ENCODE peak calls at places on chromosomes 3 and 15, in nine cellular contexts. One of them, this sample, is unnamed.

GRCh38 chr15:78914027-78914764 is 30.6 kb downstream of the CTSH start:
- DNase-seq in aorta: peak; percentile 90
- DNase-seq in stomach: peak; percentile 51
- DNase-seq in lung: no peak
- DNase-seq in GM23248: peak; percentile 66
- DNase-seq in upper lobe of right lung: no peak
- DNase-seq in RWPE2: peak; percentile 70
- DNase-seq in OCI-LY7: no peak
- DNase-seq in cardiac muscle cell: no peak
- DNase-seq in this sample: no peak

GRCh38 chr15:43225201-43225949 is 4.6 kb upstream of the EPB42 start:
- DNase-seq in aorta: no peak
- DNase-seq in stomach: no peak
- DNase-seq in lung: no peak
- DNase-seq in GM23248: peak; percentile 81
- DNase-seq in upper lobe of right lung: no peak
- DNase-seq in RWPE2: no peak
- DNase-seq in OCI-LY7: peak; percentile 60
- DNase-seq in cardiac muscle cell: peak; percentile 67
- DNase-seq in this sample: peak; percentile 11

GRCh38 chr15:61653110-61653509 is 407.1 kb downstream of the VPS13C start:
- DNase-seq in aorta: no peak
- DNase-seq in stomach: peak; percentile 27
- DNase-seq in lung: no peak
- DNase-seq in GM23248: no peak
- DNase-seq in upper lobe of right lung: no peak
- DNase-seq in RWPE2: no peak
- DNase-seq in OCI-LY7: no peak
- DNase-seq in cardiac muscle cell: no peak
- DNase-seq in this sample: no peak

GRCh38 chr15:74958320-74958907 is 1.8 kb upstream of the RPP25 start:
- DNase-seq in aorta: peak; percentile 85
- DNase-seq in stomach: peak; percentile 81
- DNase-seq in lung: peak; percentile 55
- DNase-seq in GM23248: peak; percentile 79
- DNase-seq in upper lobe of right lung: peak; percentile 82
- DNase-seq in RWPE2: peak; percentile 77
- DNase-seq in OCI-LY7: no peak
- DNase-seq in cardiac muscle cell: peak; percentile 40
- DNase-seq in this sample: no peak

GRCh38 chr3:147419731-147420360 is 10.7 kb downstream of the ZIC1 start:
- DNase-seq in aorta: no peak
- DNase-seq in stomach: no peak
- DNase-seq in lung: no peak
- DNase-seq in GM23248: no peak
- DNase-seq in upper lobe of right lung: no peak
- DNase-seq in RWPE2: no peak
- DNase-seq in OCI-LY7: no peak
- DNase-seq in cardiac muscle cell: no peak
- DNase-seq in this sample: no peak

GRCh38 chr3:182636646-182637045 is 156.7 kb upstream of the ATP11B start:
- DNase-seq in aorta: no peak
- DNase-seq in stomach: no peak
- DNase-seq in lung: no peak
- DNase-seq in GM23248: peak; percentile 4
- DNase-seq in upper lobe of right lung: no peak
- DNase-seq in RWPE2: no peak
- DNase-seq in OCI-LY7: no peak
- DNase-seq in cardiac muscle cell: no peak
- DNase-seq in this sample: no peak

GRCh38 chr3:101042996-101043686 is 49.9 kb upstream of the ABI3BP start:
- DNase-seq in aorta: no peak
- DNase-seq in stomach: no peak
- DNase-seq in lung: no peak
- DNase-seq in GM23248: peak; percentile 85
- DNase-seq in upper lobe of right lung: no peak
- DNase-seq in RWPE2: no peak
- DNase-seq in OCI-LY7: no peak
- DNase-seq in cardiac muscle cell: no peak
- DNase-seq in this sample: no peak

GRCh38 chr3:171058058-171058457 is 31.5 kb upstream of the SLC2A2 start:
- DNase-seq in aorta: no peak
- DNase-seq in stomach: no peak
- DNase-seq in lung: no peak
- DNase-seq in GM23248: peak; percentile 82
- DNase-seq in upper lobe of right lung: no peak
- DNase-seq in RWPE2: no peak
- DNase-seq in OCI-LY7: no peak
- DNase-seq in cardiac muscle cell: no peak
- DNase-seq in this sample: no peak

GRCh38 chr3:181729071-181729915 is 17.6 kb downstream of the SOX2 start:
- DNase-seq in aorta: no peak
- DNase-seq in stomach: no peak
- DNase-seq in lung: no peak
- DNase-seq in GM23248: no peak
- DNase-seq in upper lobe of right lung: no peak
- DNase-seq in RWPE2: no peak
- DNase-seq in OCI-LY7: no peak
- DNase-seq in cardiac muscle cell: no peak
- DNase-seq in this sample: no peak

GRCh38 chr3:64073362-64073761 is 50.1 kb upstream of the PSMD6 start:
- DNase-seq in aorta: no peak
- DNase-seq in stomach: no peak
- DNase-seq in lung: no peak
- DNase-seq in GM23248: no peak
- DNase-seq in upper lobe of right lung: no peak
- DNase-seq in RWPE2: no peak
- DNase-seq in OCI-LY7: no peak
- DNase-seq in cardiac muscle cell: no peak
- DNase-seq in this sample: no peak

GRCh38 chr3:172705166-172705565 is 5.7 kb downstream of the NCEH1 start:
- DNase-seq in aorta: no peak
- DNase-seq in stomach: no peak
- DNase-seq in lung: no peak
- DNase-seq in GM23248: no peak
- DNase-seq in upper lobe of right lung: no peak
- DNase-seq in RWPE2: no peak
- DNase-seq in OCI-LY7: no peak
- DNase-seq in cardiac muscle cell: no peak
- DNase-seq in this sample: no peak

GRCh38 chr15:85879334-85880163 is 84.8 kb upstream of the KLHL25 start:
- DNase-seq in aorta: no peak
- DNase-seq in stomach: no peak
- DNase-seq in lung: no peak
- DNase-seq in GM23248: peak; percentile 46
- DNase-seq in upper lobe of right lung: no peak
- DNase-seq in RWPE2: no peak
- DNase-seq in OCI-LY7: no peak
- DNase-seq in cardiac muscle cell: no peak
- DNase-seq in this sample: no peak

GRCh38 chr3:58526124-58526957 is 10.6 kb downstream of the ACOX2 start:
- DNase-seq in aorta: no peak
- DNase-seq in stomach: no peak
- DNase-seq in lung: peak; percentile 54
- DNase-seq in GM23248: peak; percentile 97
- DNase-seq in upper lobe of right lung: no peak
- DNase-seq in RWPE2: no peak
- DNase-seq in OCI-LY7: no peak
- DNase-seq in cardiac muscle cell: no peak
- DNase-seq in this sample: peak; percentile 72

GRCh38 chr3:149703474-149703873 is 45.6 kb upstream of the WWTR1 start:
- DNase-seq in aorta: no peak
- DNase-seq in stomach: no peak
- DNase-seq in lung: no peak
- DNase-seq in GM23248: peak; percentile 82
- DNase-seq in upper lobe of right lung: no peak
- DNase-seq in RWPE2: no peak
- DNase-seq in OCI-LY7: no peak
- DNase-seq in cardiac muscle cell: no peak
- DNase-seq in this sample: no peak

GRCh38 chr3:45132568-45133211 is 13.5 kb downstream of the CDCP1 start:
- DNase-seq in aorta: no peak
- DNase-seq in stomach: no peak
- DNase-seq in lung: no peak
- DNase-seq in GM23248: no peak
- DNase-seq in upper lobe of right lung: no peak
- DNase-seq in RWPE2: no peak
- DNase-seq in OCI-LY7: no peak
- DNase-seq in cardiac muscle cell: no peak
- DNase-seq in this sample: no peak

GRCh38 chr3:45134758-45135521 is 11.2 kb downstream of the CDCP1 start:
- DNase-seq in aorta: no peak
- DNase-seq in stomach: no peak
- DNase-seq in lung: no peak
- DNase-seq in GM23248: peak; percentile 63
- DNase-seq in upper lobe of right lung: no peak
- DNase-seq in RWPE2: no peak
- DNase-seq in OCI-LY7: no peak
- DNase-seq in cardiac muscle cell: no peak
- DNase-seq in this sample: no peak

GRCh38 chr3:45127130-45127822 is 18.9 kb downstream of the CDCP1 start:
- DNase-seq in aorta: no peak
- DNase-seq in stomach: no peak
- DNase-seq in lung: no peak
- DNase-seq in GM23248: no peak
- DNase-seq in upper lobe of right lung: no peak
- DNase-seq in RWPE2: no peak
- DNase-seq in OCI-LY7: no peak
- DNase-seq in cardiac muscle cell: no peak
- DNase-seq in this sample: no peak

GRCh38 chr3:45130476-45130875 is 15.7 kb downstream of the CDCP1 start:
- DNase-seq in aorta: no peak
- DNase-seq in stomach: no peak
- DNase-seq in lung: no peak
- DNase-seq in GM23248: no peak
- DNase-seq in upper lobe of right lung: no peak
- DNase-seq in RWPE2: no peak
- DNase-seq in OCI-LY7: no peak
- DNase-seq in cardiac muscle cell: no peak
- DNase-seq in this sample: no peak

GRCh38 chr3:45131201-45131600 is 15.0 kb downstream of the CDCP1 start:
- DNase-seq in aorta: no peak
- DNase-seq in stomach: no peak
- DNase-seq in lung: no peak
- DNase-seq in GM23248: no peak
- DNase-seq in upper lobe of right lung: no peak
- DNase-seq in RWPE2: no peak
- DNase-seq in OCI-LY7: no peak
- DNase-seq in cardiac muscle cell: no peak
- DNase-seq in this sample: no peak
- H3K27ac ChIP-seq in aorta: no peak overlapping the region
- H3K27ac ChIP-seq in stomach: no peak overlapping the region
- H3K27ac ChIP-seq in lung: no peak overlapping the region
- H3K27ac ChIP-seq in GM23248: no peak overlapping the region
- H3K27ac ChIP-seq in upper lobe of right lung: no peak overlapping the region
- H3K27ac ChIP-seq in RWPE2: peak overlapping the region; percentile 100
- H3K27ac ChIP-seq in OCI-LY7: no peak overlapping the region
- H3K27ac ChIP-seq in cardiac muscle cell: no peak overlapping the region
- H3K27ac ChIP-seq in this sample: no peak overlapping the region

GRCh38 chr3:177300842-177301241 is 103.6 kb upstream of the TBL1XR1 start:
- DNase-seq in aorta: no peak
- DNase-seq in stomach: no peak
- DNase-seq in lung: no peak
- DNase-seq in GM23248: no peak
- DNase-seq in upper lobe of right lung: no peak
- DNase-seq in RWPE2: no peak
- DNase-seq in OCI-LY7: no peak
- DNase-seq in cardiac muscle cell: no peak
- DNase-seq in this sample: no peak
- H3K27ac ChIP-seq in aorta: no peak overlapping the region
- H3K27ac ChIP-seq in stomach: peak overlapping the region; percentile 77
- H3K27ac ChIP-seq in lung: peak overlapping the region; percentile 5
- H3K27ac ChIP-seq in GM23248: no peak overlapping the region
- H3K27ac ChIP-seq in upper lobe of right lung: no peak overlapping the region
- H3K27ac ChIP-seq in RWPE2: no peak overlapping the region
- H3K27ac ChIP-seq in OCI-LY7: no peak overlapping the region
- H3K27ac ChIP-seq in cardiac muscle cell: no peak overlapping the region
- H3K27ac ChIP-seq in this sample: no peak overlapping the region

DNA sequence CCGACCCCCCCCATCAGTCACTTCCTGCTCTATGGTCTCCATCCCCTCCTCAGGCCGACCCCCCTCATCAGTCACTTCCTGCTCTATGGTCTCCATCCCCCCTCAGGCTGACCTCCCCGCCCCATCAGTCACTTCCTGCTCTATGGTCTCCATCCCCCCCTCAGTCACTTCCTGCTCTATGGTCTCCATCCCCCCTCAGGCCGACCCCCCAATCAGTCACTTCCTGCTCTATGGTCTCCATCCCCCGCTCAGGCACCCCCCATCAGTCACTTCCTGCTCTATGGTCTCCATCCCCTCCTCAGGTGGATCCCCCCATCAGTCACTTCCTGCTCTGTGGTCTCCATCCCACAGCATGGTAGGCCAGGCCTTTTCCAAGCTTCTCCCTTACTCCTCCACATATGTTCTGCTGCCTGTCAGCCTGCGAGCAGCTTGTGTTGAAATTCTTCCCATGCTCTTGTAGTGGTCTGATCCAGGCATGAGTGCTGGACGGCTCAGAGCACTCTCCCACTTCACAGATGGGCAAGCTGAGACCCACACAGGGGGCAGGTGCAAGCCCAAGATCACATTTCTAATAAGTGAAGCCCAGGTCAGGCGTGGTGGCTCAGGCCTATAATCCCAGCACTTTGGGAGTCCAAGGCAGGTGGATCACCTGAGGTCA is 36.8 kb downstream of the BDH1 start:
- DNase-seq in aorta: peak; percentile 49
- DNase-seq in stomach: no peak
- DNase-seq in lung: no peak
- DNase-seq in GM23248: peak; percentile 13
- DNase-seq in upper lobe of right lung: peak; percentile 48
- DNase-seq in RWPE2: no peak
- DNase-seq in OCI-LY7: peak; percentile 29
- DNase-seq in cardiac muscle cell: no peak
- DNase-seq in this sample: no peak
- H3K27ac ChIP-seq in aorta: no peak overlapping the region
- H3K27ac ChIP-seq in stomach: no peak overlapping the region
- H3K27ac ChIP-seq in lung: no peak overlapping the region
- H3K27ac ChIP-seq in GM23248: no peak overlapping the region
- H3K27ac ChIP-seq in upper lobe of right lung: no peak overlapping the region
- H3K27ac ChIP-seq in RWPE2: peak overlapping the region; percentile 39
- H3K27ac ChIP-seq in OCI-LY7: peak overlapping the region; percentile 32
- H3K27ac ChIP-seq in cardiac muscle cell: no peak overlapping the region
- H3K27ac ChIP-seq in this sample: no peak overlapping the region

GRCh38 chr15:95874625-95875024 is 455.9 kb upstream of the NR2F2 start:
- DNase-seq in aorta: no peak
- DNase-seq in stomach: no peak
- DNase-seq in lung: no peak
- DNase-seq in GM23248: no peak
- DNase-seq in upper lobe of right lung: no peak
- DNase-seq in RWPE2: no peak
- DNase-seq in OCI-LY7: no peak
- DNase-seq in cardiac muscle cell: no peak
- DNase-seq in this sample: no peak
- H3K27ac ChIP-seq in aorta: peak overlapping the region; percentile 57
- H3K27ac ChIP-seq in stomach: no peak overlapping the region
- H3K27ac ChIP-seq in lung: no peak overlapping the region
- H3K27ac ChIP-seq in GM23248: peak overlapping the region; percentile 4
- H3K27ac ChIP-seq in upper lobe of right lung: no peak overlapping the region
- H3K27ac ChIP-seq in RWPE2: peak overlapping the region; percentile 59
- H3K27ac ChIP-seq in OCI-LY7: no peak overlapping the region
- H3K27ac ChIP-seq in cardiac muscle cell: no peak overlapping the region
- H3K27ac ChIP-seq in this sample: no peak overlapping the region